ENCODE peak calls at places on chromosomes 4 and X, in five cellular contexts. P, B, I, L and T are unnamed samples.

GRCh38 chr4:171813195-171813955 is at the start of gene GALNTL6:
- DNase-seq in L (no peak), I (no peak), P (peak; percentile 43), B (no peak), T (no peak)

GRCh38 chr4:184942447-184943425 is 75.6 kb upstream of the HELT start:
- DNase-seq in I (no peak), P (no peak), B (no peak), L (peak; percentile 3), T (no peak)

GRCh38 chr4:141637565-141637964 is 1.2 kb downstream of the IL15 start:
- DNase-seq in I (no peak), L (no peak), P (no peak), B (no peak), T (no peak)

GRCh38 chr4:30818541-30818940 is 98.4 kb downstream of the PCDH7 start:
- DNase-seq in P (no peak), B (no peak), I (no peak), L (no peak), T (no peak)

GRCh38 chr4:66252291-66252690 is 582.0 kb upstream of the EPHA5 start:
- DNase-seq in L (no peak), B (no peak), I (no peak), P (no peak), T (no peak)

GRCh38 chr4:30839583-30840520 is 119.7 kb downstream of the PCDH7 start:
- DNase-seq in P (no peak), B (no peak), L (no peak), I (no peak), T (no peak)

GRCh38 chr4:7353046-7353790 is 81.5 kb downstream of the PSAPL1 start:
- DNase-seq in L (no peak), I (no peak), B (no peak), P (no peak), T (no peak)

GRCh38 chr4:97027989-97028388 is 1115.3 kb downstream of the STPG2 start:
- DNase-seq in B (no peak), L (no peak), P (no peak), I (no peak), T (no peak)

GRCh38 chr4:185265942-185266341 is 56.5 kb downstream of the SNX25 start:
- DNase-seq in L (no peak), P (no peak), B (no peak), I (no peak), T (no peak)

DNA sequence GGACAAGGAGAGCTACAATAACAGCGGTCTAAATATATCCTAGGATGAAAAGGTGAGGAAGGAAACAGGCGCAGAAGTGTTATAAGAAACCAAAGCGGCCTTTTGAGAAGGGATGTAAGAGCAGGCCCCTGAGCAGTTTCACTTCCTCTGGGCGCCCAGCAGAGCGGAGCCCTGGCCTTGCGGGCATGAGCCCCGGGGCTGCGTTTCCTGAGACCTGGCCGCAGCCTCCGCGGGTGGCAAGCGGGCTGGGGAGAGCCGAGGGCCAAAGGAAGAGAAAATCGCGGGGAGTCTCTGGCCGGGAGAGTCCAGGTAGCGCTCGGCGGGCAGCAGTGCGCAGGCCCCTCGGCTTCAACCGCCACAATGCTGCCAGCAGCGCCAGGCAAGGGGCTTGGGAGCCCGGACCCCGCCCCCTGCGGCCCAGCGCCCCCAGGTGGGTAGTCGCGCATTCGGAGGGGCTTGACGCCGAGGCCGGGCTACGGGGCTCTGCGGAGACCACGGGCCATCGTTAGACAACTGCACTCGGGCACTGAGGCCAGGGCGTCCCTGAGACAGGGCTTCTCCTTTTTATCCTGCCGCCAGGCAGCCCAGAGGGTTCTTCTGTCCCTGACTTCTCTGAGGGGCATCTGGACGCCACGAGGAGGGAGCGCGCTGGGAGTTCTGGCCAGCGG is at the start of gene BANK1:
- DNase-seq in I (peak; percentile 91), B (peak; percentile 36), L (peak; percentile 35), P (peak; percentile 88), T (peak; percentile 63)
- TF ChIP-seq CTCF in I (no peak), B (no peak), L (no peak), P (peak; percentile 70), T (no peak)

DNA sequence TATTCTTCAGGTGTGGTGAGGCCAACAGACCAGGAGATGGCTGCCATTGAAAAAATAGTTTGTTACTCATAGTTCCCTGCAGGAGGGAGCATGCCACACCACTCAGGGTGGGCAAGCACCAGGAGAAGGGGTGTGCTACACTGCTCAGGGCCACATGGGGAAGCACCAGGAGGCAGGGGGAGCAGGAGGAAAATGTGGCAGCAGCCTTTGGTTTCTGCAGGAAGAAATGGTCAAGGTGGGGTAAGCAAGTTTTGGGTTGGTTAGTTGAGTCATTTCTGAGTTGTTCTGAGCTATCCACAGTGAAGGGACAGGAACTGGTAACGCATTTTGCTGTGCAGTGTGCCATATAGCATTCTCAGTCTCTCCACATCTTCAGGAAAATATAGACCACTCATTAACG is 23.8 kb downstream of the FGFBP1 start:
- DNase-seq in L (no peak), P (no peak), I (no peak), B (no peak), T (no peak)
- H3K4me1 ChIP-seq in L (no peaks in the 10 kb centered on the region), P (no peaks in the 10 kb centered on the region), I (no peaks in the 10 kb centered on the region), B (no peaks in the 10 kb centered on the region), T (no peaks in the 10 kb centered on the region)

DNA sequence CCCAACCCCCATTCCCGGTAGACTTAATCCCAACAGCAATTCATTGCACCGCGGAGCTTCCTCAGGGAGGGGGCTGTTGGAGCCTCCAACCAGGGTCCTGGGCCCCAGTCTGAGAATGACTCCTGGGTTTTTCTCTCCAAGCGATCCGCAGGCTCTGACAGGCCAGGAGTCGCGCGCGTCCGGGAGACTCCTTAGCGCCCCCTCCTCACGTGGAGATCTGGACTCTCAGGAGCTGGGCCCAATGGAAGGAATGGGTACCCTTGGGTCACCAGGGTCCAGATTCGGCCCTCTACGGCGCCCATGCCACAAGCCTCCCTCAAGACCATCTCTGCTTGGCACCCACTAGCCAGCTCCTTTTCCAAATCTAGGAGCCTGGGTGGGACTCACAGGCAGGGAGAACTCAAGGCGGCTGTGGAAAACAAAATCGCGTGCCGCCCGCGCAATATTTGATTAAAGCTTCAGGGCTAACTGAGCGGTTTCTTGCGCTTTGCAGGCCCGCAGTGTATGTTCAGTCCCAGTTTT is 7.1 kb downstream of the HAND2 start:
- DNase-seq in B (no peak), P (no peak), I (no peak), L (no peak), T (no peak)
- H3K9me3 ChIP-seq in B (no peaks in the 10 kb centered on the region), P (no peaks in the 10 kb centered on the region), I (no peaks in the 10 kb centered on the region), L (no peaks in the 10 kb centered on the region), T (no peaks in the 10 kb centered on the region)

GRCh38 chrX:19040373-19040772 is 56.5 kb upstream of the PHKA2 start:
- DNase-seq in P (no peak), B (no peak), L (no peak), I (no peak), T (no peak)
- TF ChIP-seq CTCF in P (peak; percentile 64), B (peak; percentile 34), L (no peak), I (peak; percentile 14), T (no peak)

DNA sequence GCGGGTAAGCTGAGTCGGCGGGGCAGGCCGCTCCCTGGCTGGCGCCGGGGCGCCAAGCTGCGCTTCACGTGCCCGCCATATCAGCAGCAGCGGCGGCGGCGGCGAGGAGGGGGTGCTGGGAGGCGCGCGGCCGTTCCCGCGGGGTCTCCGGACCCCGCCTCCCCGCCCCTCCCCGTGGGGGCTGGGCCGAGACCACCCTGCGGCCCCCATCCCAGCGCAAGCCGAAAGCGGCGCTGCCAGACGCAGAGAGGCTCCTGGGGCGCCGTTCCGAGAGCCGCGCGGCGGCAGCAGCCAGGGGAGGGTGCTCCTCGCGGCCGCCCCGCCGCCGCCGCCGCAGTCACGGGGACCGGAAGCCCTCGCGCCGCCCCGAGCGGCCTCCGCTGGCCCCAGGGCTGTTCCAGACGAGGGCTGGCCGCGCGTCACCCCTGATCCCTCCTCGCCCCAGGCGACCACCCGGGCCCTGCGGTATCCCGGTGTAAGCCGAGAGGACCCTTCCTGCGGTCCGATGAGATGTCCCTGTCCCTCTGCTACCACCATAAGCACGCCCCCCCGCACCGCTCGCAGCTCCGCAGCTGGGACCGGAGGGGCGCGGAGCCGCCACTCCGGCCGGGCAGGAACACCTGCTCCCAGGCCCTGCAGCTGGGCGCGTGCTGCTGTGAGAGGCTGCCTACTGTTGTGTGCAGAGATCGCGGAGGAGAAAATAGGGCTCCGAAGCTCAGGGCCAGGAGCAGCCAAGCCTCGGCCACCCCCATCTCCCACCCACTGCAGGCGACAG is 7.4 kb upstream of the BCOR start:
- DNase-seq in P (peak; percentile 63), B (peak; percentile 48), L (no peak), I (peak; percentile 72), T (peak; percentile 73)
- H3K4me1 ChIP-seq in P (peaks cover 8% of the 10 kb centered on the region), B (peaks cover 41% of the 10 kb centered on the region), L (peaks cover 12% of the 10 kb centered on the region), I (peaks cover 17% of the 10 kb centered on the region), T (peaks cover 13% of the 10 kb centered on the region)

DNA sequence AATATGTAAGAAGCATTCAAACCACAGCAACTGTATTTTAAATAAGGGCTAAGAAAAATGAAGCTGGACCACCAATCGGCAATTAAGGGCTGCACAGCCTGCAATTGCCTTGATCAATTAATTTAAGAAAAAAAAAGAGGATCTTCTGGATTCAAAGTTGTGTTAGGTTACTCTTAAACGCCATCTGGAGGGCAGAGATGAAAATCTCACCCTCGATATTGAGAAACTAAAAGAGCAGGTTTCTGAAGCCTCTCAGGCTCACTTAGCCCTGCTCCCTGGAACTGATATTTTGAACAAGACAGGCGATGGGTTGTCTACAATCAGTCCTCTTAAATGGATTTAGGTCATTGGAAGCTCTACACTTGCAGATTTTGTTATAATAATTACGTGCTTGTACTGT is 579.4 kb downstream of the GRXCR1 start:
- DNase-seq in P (no peak), B (no peak), L (no peak), I (no peak), T (no peak)
- H3K9me3 ChIP-seq in P (peaks cover 20% of the 10 kb centered on the region), B (no peaks in the 10 kb centered on the region), L (no peaks in the 10 kb centered on the region), I (no peaks in the 10 kb centered on the region), T (peaks cover 72% of the 10 kb centered on the region)

GRCh38 chr4:70544279-70544870 is 26.0 kb downstream of the AMTN start:
- DNase-seq in P (no peak), I (no peak), L (no peak), B (no peak), T (no peak)
- TF ChIP-seq CTCF in P (peak; percentile 71), I (peak; percentile 16), L (no peak), B (peak; percentile 29), T (no peak)

GRCh38 chrX:153502796-153503195 is 8.0 kb downstream of the BGN start:
- DNase-seq in B (no peak), L (no peak), P (no peak), I (no peak), T (no peak)

GRCh38 chrX:153501530-153501929 is 6.8 kb downstream of the BGN start:
- DNase-seq in L (no peak), B (no peak), I (no peak), P (no peak), T (no peak)

GRCh38 chrX:153500676-153501280 is 6.0 kb downstream of the BGN start:
- DNase-seq in P (no peak), L (no peak), I (no peak), B (no peak), T (no peak)

GRCh38 chrX:153499876-153500275 is 5.1 kb downstream of the BGN start:
- DNase-seq in I (no peak), P (no peak), B (no peak), L (no peak), T (no peak)

DNA sequence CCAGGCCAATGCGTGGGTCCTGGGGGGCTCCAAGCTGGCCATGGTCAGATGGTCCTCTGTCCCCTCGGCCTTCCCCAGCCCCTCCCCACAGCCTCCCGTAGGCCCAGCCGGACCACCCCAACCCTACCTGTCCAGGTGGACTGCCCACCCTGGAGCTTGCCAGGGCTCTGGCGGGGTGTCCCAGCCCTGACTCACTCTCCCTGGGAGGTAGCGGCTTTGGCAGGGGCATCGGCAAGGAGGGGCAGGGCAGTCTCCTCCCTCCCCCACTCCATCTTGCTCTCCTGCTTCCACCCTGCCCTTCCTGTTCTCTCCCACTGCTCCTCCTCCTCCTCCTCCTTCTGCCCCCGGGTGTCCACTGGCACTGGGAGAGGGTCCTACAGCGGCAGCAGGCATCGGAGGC is 7.4 kb downstream of the BGN start:
- DNase-seq in P (no peak), I (no peak), L (no peak), B (no peak), T (no peak)
- H3K4me1 ChIP-seq in P (no peaks in the 10 kb centered on the region), I (no peaks in the 10 kb centered on the region), L (no peaks in the 10 kb centered on the region), B (no peaks in the 10 kb centered on the region), T (no peaks in the 10 kb centered on the region)